ENCODE peak calls at places on chromosomes 7 and 10, in eight cellular contexts. R is H9; V is MM.1S; F is uterus; S is pancreas; E is hepatocyte; K is right cardiac atrium; O is CD8-positive, alpha-beta T cell. U is an unnamed sample. For H3K9me3 and H3K4me1, the result is how much of the 10 kb centered on the place peaks cover.

GRCh38 chr7:97024209-97025129 is at the start of gene DLX5:
- DNase-seq in R (peak), V (no peak), F (peak), S (no peak), E (peak), K (peak), O (no peak), U (no peak)

GRCh38 chr7:26305048-26305868 is 13.6 kb downstream of the SNX10 start:
- DNase-seq in R (no peak), V (no peak), F (no peak), S (no peak), E (peak), K (no peak), O (no peak), U (no peak)

GRCh38 chr10:88256013-88256680 is 327.0 kb downstream of the RNLS start:
- DNase-seq in R (no peak), V (no peak), F (peak), S (no peak), E (no peak), K (peak), O (no peak), U (no peak)

GRCh38 chr10:92569071-92569470 is 4.8 kb downstream of the IDE start:
- DNase-seq in R (no peak), V (no peak), F (no peak), S (no peak), E (no peak), K (no peak), O (no peak), U (no peak)

GRCh38 chr7:116173051-116174028 is 37.0 kb upstream of the TES start:
- DNase-seq in R (no peak), V (peak), F (no peak), S (no peak), E (peak), K (no peak), O (no peak), U (peak)

GRCh38 chr7:98617051-98617959 is at the start of gene NPTX2:
- DNase-seq in R (peak), V (no peak), F (no peak), S (peak), E (peak), K (no peak), O (no peak), U (no peak)

GRCh38 chr7:85285502-85285901 is 98.6 kb upstream of the SEMA3D start:
- DNase-seq in R (no peak), V (no peak), F (no peak), S (no peak), E (no peak), K (no peak), O (no peak), U (no peak)

GRCh38 chr10:3886191-3886590 is 101.2 kb upstream of the KLF6 start:
- DNase-seq in R (peak), V (no peak), F (peak), S (peak), E (peak), K (peak), O (no peak), U (no peak)

GRCh38 chr7:121798896-121799295 is 74.1 kb upstream of the PTPRZ1 start:
- DNase-seq in R (peak), V (peak), F (no peak), S (no peak), E (no peak), K (no peak), O (no peak), U (no peak)

GRCh38 chr7:55939514-55940123 is 12.1 kb upstream of the MRPS17 start:
- DNase-seq in R (no peak), V (no peak), F (no peak), S (no peak), E (no peak), K (no peak), O (no peak), U (no peak)
- H3K9me3 ChIP-seq in R (under half), V (under half), F (under half), S (under half), E (under half), K (under half), O (under half), U (under half)

DNA sequence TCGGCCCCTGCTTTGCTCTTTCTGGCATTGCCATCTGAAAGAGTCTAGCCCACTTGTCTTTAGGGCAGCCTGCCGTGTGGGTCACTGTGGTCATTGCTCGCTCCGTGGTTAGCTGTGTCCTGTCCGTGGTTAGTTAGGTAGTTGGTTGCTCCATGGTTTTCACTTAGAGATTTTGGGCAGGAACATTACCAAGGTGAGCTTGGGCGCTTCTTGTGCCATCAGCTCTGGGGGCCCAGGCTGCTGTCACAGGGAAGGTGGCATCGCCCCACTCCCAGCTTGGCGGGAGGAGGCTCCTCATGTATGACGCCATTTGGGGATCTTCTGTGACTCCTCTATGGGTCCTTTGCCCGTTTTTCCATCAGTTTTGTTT is 53.1 kb downstream of the INPP5A start:
- DNase-seq in R (no peak), V (no peak), F (no peak), S (no peak), E (no peak), K (no peak), O (no peak), U (no peak)
- H3K4me1 ChIP-seq in R (under half), V (under half), F (under half), S (under half), E (under half), K (under half), O (under half), U (under half)

DNA sequence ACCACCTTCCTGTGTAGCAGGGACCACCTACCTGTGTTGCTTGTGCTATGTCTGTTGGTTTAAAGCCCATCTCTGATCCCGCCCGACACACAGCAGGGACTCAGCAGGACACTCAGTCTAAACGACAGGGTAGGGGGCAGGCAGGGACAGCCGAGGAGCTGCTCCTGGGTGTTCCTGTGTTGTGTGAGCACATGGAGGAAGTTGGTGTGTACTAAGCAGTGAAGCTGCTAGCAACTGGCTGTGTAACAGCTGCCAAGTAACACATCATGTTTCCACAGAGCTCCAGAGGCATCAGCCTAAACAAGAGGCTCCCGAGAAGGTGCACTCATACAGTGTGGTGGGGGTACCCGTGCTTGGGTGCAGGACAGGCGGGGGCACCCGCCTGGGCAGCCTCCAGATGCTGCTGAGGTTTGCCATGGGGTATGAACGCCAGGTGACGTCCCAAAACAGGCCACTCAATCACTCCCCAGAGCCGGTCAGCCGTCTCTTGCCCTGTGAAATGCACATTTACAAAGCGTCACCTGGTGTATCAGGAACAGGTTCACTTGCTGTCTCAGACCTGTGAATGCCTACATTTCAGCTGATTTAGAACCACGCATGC is 59.6 kb downstream of the PTPRN2 start:
- DNase-seq in R (no peak), V (no peak), F (no peak), S (no peak), E (no peak), K (no peak), O (no peak), U (no peak)
- H3K9me3 ChIP-seq in R (under half), V (under half), F (under half), S (under half), E (under half), K (under half), O (under half), U (under half)

DNA sequence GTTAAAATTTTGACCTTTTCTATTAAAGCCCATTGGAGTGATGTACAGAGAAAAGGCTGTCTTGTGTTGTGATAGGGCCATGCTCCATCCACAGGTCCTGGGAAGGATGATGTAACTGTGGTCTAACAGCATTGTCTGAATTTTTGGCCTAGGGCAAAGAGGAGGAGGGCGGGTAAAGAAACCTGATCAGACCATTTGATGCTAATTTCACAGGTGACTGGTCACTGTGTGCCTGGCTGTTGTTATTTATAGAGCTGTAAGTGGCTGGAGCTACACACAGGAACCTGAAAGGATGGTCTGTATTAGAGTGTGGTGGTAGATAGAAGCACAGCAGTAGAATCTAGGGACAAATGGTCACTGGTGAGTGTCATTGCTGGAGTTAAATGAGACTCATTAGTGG is 182.1 kb downstream of the AUTS2 start:
- DNase-seq in R (peak), V (no peak), F (no peak), S (no peak), E (no peak), K (no peak), O (no peak), U (no peak)
- H3K4me1 ChIP-seq in R (under half), V (under half), F (under half), S (under half), E (under half), K (under half), O (under half), U (under half)